ENCODE peak calls at places on chromosomes 7 and 10, in seven cellular contexts. B is neural progenitor cell, P is HL-60, L is right lobe of liver, X is lower leg skin, F is upper lobe of right lung, Q is RWPE1. A is an unnamed sample.

GRCh38 chr7:30176463-30177090 is 41.8 kb downstream of the MTURN start:
- DNase-seq in B (no peak), P (no peak), L (no peak), X (peak), F (no peak), Q (no peak), A (no peak)

GRCh38 chr7:112162161-112163020 is 43.8 kb downstream of the DOCK4 start:
- DNase-seq in B (peak), P (no peak), L (peak), X (no peak), F (peak), Q (peak), A (no peak)

GRCh38 chr10:81953420-81953819 is 78.4 kb downstream of the NRG3 start:
- DNase-seq in B (no peak), P (no peak), L (no peak), X (no peak), F (no peak), Q (no peak), A (no peak)

GRCh38 chr7:111364413-111364812 is 197.9 kb downstream of the IMMP2L start:
- DNase-seq in B (no peak), P (no peak), L (no peak), X (peak), F (no peak), Q (no peak), A (peak)

GRCh38 chr10:59907918-59908807 is 1.8 kb upstream of the CCDC6 start:
- DNase-seq in B (peak), P (peak), L (no peak), X (peak), F (no peak), Q (no peak), A (peak)

GRCh38 chr10:119238577-119238976 is 31.2 kb downstream of the GRK5 start:
- DNase-seq in B (no peak), P (no peak), L (no peak), X (no peak), F (no peak), Q (no peak), A (no peak)

GRCh38 chr7:27940341-27940740 is 200.4 kb downstream of the TAX1BP1 start:
- DNase-seq in B (no peak), P (no peak), L (no peak), X (no peak), F (no peak), Q (no peak), A (no peak)

GRCh38 chr7:134513169-134513752 is 14.1 kb upstream of the AKR1B10 start:
- DNase-seq in B (peak), P (no peak), L (no peak), X (peak), F (no peak), Q (peak), A (peak)

GRCh38 chr7:34759477-34760125 is 101.6 kb downstream of the NPSR1 start:
- DNase-seq in B (peak), P (no peak), L (no peak), X (no peak), F (no peak), Q (peak), A (peak)

GRCh38 chr10:75987610-75988009 is 556.2 kb downstream of the LRMDA start:
- DNase-seq in B (no peak), P (no peak), L (no peak), X (no peak), F (no peak), Q (no peak), A (peak)

GRCh38 chr10:6069101-6069931 is 7.1 kb upstream of the IL2RA start:
- DNase-seq in B (no peak), P (no peak), L (no peak), X (peak), F (no peak), Q (no peak), A (no peak)

GRCh38 chr10:42933454-42934340 is 143.2 kb upstream of the RET start:
- DNase-seq in B (peak), P (peak), L (no peak), X (peak), F (peak), Q (peak), A (no peak)

GRCh38 chr10:89235073-89235798 is 16.3 kb downstream of the LIPA start:
- DNase-seq in B (peak), P (no peak), L (peak), X (peak), F (peak), Q (no peak), A (no peak)

GRCh38 chr7:47693161-47693740 is 111.3 kb upstream of the TNS3 start:
- DNase-seq in B (no peak), P (no peak), L (no peak), X (no peak), F (no peak), Q (no peak), A (peak)

GRCh38 chr10:4354382-4354812 is 471.6 kb upstream of the AKR1E2 start:
- DNase-seq in B (no peak), P (no peak), L (no peak), X (no peak), F (no peak), Q (peak), A (peak)

GRCh38 chr10:22544325-22545068 is 169.9 kb downstream of the PIP4K2A start:
- DNase-seq in B (no peak), P (no peak), L (no peak), X (no peak), F (peak), Q (no peak), A (no peak)

GRCh38 chr10:3122486-3123205 is 49.9 kb downstream of the PITRM1 start:
- DNase-seq in B (no peak), P (no peak), L (no peak), X (no peak), F (no peak), Q (no peak), A (peak)

GRCh38 chr7:36188266-36188665 is 35.2 kb downstream of the EEPD1 start:
- DNase-seq in B (no peak), P (no peak), L (peak), X (peak), F (no peak), Q (no peak), A (no peak)

GRCh38 chr7:123681561-123681960 is 25.9 kb downstream of the LMOD2 start:
- DNase-seq in B (no peak), P (no peak), L (peak), X (no peak), F (no peak), Q (no peak), A (no peak)

GRCh38 chr7:120014920-120015465 is 258.0 kb upstream of the KCND2 start:
- DNase-seq in B (peak), P (no peak), L (no peak), X (no peak), F (no peak), Q (no peak), A (no peak)

GRCh38 chr7:100682228-100682741 is 8.7 kb downstream of the GNB2 start:
- DNase-seq in B (no peak), P (no peak), L (peak), X (peak), F (peak), Q (no peak), A (peak)

GRCh38 chr10:96664563-96664962 is 55.8 kb downstream of the PIK3AP1 start:
- DNase-seq in B (peak), P (no peak), L (no peak), X (no peak), F (no peak), Q (no peak), A (no peak)

GRCh38 chr7:3995187-3995586 is 686.9 kb upstream of the FOXK1 start:
- DNase-seq in B (peak), P (no peak), L (no peak), X (no peak), F (no peak), Q (peak), A (no peak)

GRCh38 chr7:2560175-2560695 is 1.5 kb downstream of the IQCE start:
- DNase-seq in B (no peak), P (no peak), L (no peak), X (no peak), F (peak), Q (peak), A (peak)

GRCh38 chr7:128135275-128136214 is 104.3 kb upstream of the LRRC4 start:
- DNase-seq in B (peak), P (no peak), L (no peak), X (no peak), F (peak), Q (peak), A (no peak)

GRCh38 chr7:151327659-151328058 is 14.0 kb upstream of the NUB1 start:
- DNase-seq in B (no peak), P (no peak), L (no peak), X (no peak), F (no peak), Q (no peak), A (peak)

GRCh38 chr10:86333813-86334514 is 32.6 kb downstream of the GRID1 start:
- DNase-seq in B (no peak), P (no peak), L (peak), X (no peak), F (no peak), Q (no peak), A (no peak)

GRCh38 chr10:18273039-18273438 is 132.8 kb downstream of the CACNB2 start:
- DNase-seq in B (no peak), P (no peak), L (no peak), X (no peak), F (no peak), Q (no peak), A (no peak)

GRCh38 chr7:50185188-50185587 is 92.1 kb upstream of the ZPBP start:
- DNase-seq in B (no peak), P (peak), L (no peak), X (no peak), F (no peak), Q (no peak), A (no peak)

GRCh38 chr7:74093671-74094223 is 10.1 kb downstream of the LIMK1 start:
- DNase-seq in B (no peak), P (no peak), L (peak), X (no peak), F (no peak), Q (no peak), A (no peak)

GRCh38 chr10:17199351-17199804 is 2.1 kb downstream of the TRDMT1 start:
- DNase-seq in B (peak), P (no peak), L (no peak), X (no peak), F (no peak), Q (no peak), A (peak)

GRCh38 chr10:17201165-17202013 is at the start of gene TRDMT1:
- DNase-seq in B (peak), P (peak), L (peak), X (peak), F (peak), Q (peak), A (peak)

GRCh38 chr10:17202506-17202905 is 1.0 kb upstream of the TRDMT1 start:
- DNase-seq in B (no peak), P (no peak), L (no peak), X (no peak), F (no peak), Q (no peak), A (no peak)

GRCh38 chr10:17200035-17200884 is 1.2 kb downstream of the TRDMT1 start:
- DNase-seq in B (no peak), P (no peak), L (no peak), X (no peak), F (no peak), Q (no peak), A (peak)

GRCh38 chr10:17200885-17201164 is 647 bp downstream of the TRDMT1 start:
- DNase-seq in B (no peak), P (no peak), L (no peak), X (no peak), F (no peak), Q (peak), A (peak)
- TF ChIP-seq CTCF in B (no peak), P (no peak), L (peak), X (no peak), F (no peak), Q (no peak), A (peak)

DNA sequence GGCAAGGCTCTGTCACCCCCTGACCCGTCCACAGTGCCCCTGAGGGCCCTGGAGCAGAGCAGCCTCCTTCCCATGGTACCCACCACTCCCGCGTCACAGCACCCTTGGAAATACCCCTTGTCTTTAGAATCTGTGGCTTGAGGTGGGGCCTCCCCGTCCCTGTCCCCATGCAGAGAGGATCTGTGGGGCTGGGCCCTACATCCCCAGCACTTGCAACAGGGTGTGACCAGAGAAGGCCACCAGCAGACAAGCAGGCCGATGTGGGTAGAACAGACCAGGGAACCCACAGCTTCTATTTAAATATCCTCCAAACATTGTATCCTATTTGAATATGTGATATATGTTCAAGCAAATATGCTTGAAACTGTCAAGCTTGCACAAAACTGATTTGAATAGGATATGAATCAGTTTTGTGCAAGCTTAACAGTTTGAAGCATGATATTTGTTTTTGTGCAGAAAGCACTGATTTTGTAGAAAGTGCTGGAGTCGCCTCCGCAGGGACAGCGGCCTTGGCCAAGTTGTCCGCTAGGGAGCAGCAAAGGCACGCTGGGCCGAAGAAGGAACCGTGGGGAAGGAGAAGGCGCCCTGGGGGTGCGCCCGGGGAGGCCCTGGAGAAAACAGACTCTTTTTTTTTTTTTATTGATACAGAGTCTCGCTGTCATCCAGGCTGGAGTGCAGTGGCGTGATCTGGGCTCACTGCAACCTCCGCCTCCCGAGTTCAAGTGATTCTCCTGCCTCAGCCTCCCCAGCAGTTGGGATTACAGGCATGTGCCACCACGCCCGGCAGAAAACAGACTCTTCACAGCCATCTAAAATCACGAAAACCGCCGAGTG is 2.2 kb downstream of the CFAP46 start:
- DNase-seq in B (peak), P (no peak), L (peak), X (no peak), F (peak), Q (peak), A (no peak)
- TF ChIP-seq CTCF in B (peak), P (peak), L (peak), X (no peak), F (peak), Q (peak), A (peak)

GRCh38 chr10:104641150-104642000 is at the start of gene SORCS3:
- DNase-seq in B (peak), P (no peak), L (no peak), X (no peak), F (no peak), Q (no peak), A (no peak)
- TF ChIP-seq CTCF in B (no peak), P (no peak), L (no peak), X (no peak), F (no peak), Q (no peak), A (no peak)

GRCh38 chr7:268991-269390 is 21.0 kb upstream of the FOXL3 start:
- DNase-seq in B (no peak), P (no peak), L (peak), X (no peak), F (no peak), Q (no peak), A (no peak)

GRCh38 chr7:265998-266850 is 23.7 kb upstream of the FOXL3 start:
- DNase-seq in B (no peak), P (no peak), L (peak), X (no peak), F (no peak), Q (no peak), A (no peak)

GRCh38 chr7:264541-265191 is 25.3 kb upstream of the FOXL3 start:
- DNase-seq in B (no peak), P (no peak), L (peak), X (no peak), F (no peak), Q (peak), A (no peak)

GRCh38 chr7:265192-265997 is 24.6 kb upstream of the FOXL3 start:
- DNase-seq in B (no peak), P (no peak), L (peak), X (no peak), F (no peak), Q (no peak), A (no peak)

GRCh38 chr7:266851-267840 is 22.8 kb upstream of the FOXL3 start:
- DNase-seq in B (peak), P (no peak), L (peak), X (no peak), F (no peak), Q (peak), A (no peak)
- TF ChIP-seq CTCF in B (peak), P (no peak), L (peak), X (no peak), F (peak), Q (peak), A (peak)

GRCh38 chr10:130196511-130197487 is 60.6 kb downstream of the GLRX3 start:
- DNase-seq in B (no peak), P (no peak), L (no peak), X (no peak), F (no peak), Q (no peak), A (no peak)
- TF ChIP-seq CTCF in B (no peak), P (no peak), L (no peak), X (no peak), F (no peak), Q (no peak), A (no peak)

GRCh38 chr7:156579566-156579965 is 61.0 kb upstream of the RNF32 start:
- DNase-seq in B (no peak), P (no peak), L (no peak), X (no peak), F (no peak), Q (no peak), A (no peak)

GRCh38 chr7:156580036-156580435 is 60.5 kb upstream of the RNF32 start:
- DNase-seq in B (no peak), P (no peak), L (no peak), X (no peak), F (no peak), Q (no peak), A (no peak)

GRCh38 chr7:156585025-156585648 is 55.4 kb upstream of the RNF32 start:
- DNase-seq in B (peak), P (no peak), L (no peak), X (no peak), F (no peak), Q (no peak), A (no peak)

GRCh38 chr7:156585926-156586325 is 54.6 kb upstream of the RNF32 start:
- DNase-seq in B (no peak), P (no peak), L (no peak), X (no peak), F (no peak), Q (no peak), A (no peak)

GRCh38 chr7:156582591-156583123 is 57.9 kb upstream of the RNF32 start:
- DNase-seq in B (no peak), P (no peak), L (no peak), X (no peak), F (no peak), Q (no peak), A (no peak)
- TF ChIP-seq CTCF in B (no peak), P (no peak), L (no peak), X (no peak), F (no peak), Q (no peak), A (no peak)

GRCh38 chr10:29471483-29471859 is 163.3 kb downstream of the SVIL start:
- DNase-seq in B (no peak), P (no peak), L (no peak), X (peak), F (no peak), Q (peak), A (peak)

GRCh38 chr10:29469481-29470354 is 165.1 kb downstream of the SVIL start:
- DNase-seq in B (no peak), P (no peak), L (no peak), X (peak), F (no peak), Q (no peak), A (no peak)

GRCh38 chr10:29470843-29471482 is 163.8 kb downstream of the SVIL start:
- DNase-seq in B (no peak), P (no peak), L (no peak), X (peak), F (no peak), Q (no peak), A (no peak)

GRCh38 chr10:29472268-29473086 is 162.3 kb downstream of the SVIL start:
- DNase-seq in B (no peak), P (no peak), L (no peak), X (peak), F (no peak), Q (no peak), A (no peak)

DNA sequence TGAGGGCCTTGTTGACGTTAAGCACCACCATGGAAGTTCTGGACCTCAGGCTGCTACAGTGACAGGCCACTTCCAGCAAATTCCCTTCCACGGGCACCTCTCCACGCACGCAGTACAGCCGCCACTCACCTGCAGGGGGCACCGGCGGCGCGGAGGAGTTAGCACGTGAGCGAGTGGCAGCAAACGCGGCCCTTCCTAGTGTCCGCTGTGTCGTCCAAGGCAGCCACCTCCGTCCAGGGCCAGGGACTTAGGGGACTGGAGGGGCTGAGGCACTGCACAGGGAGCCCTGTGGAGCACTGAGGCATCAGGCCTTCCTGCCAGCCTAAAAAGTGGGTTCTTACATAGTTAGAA is 164.4 kb downstream of the SVIL start:
- DNase-seq in B (peak), P (no peak), L (no peak), X (no peak), F (no peak), Q (no peak), A (no peak)
- TF ChIP-seq CTCF in B (peak), P (no peak), L (peak), X (no peak), F (peak), Q (no peak), A (peak)

GRCh38 chr7:97971120-97971989 is 18.6 kb downstream of the OCM2 start:
- DNase-seq in B (peak), P (peak), L (no peak), X (no peak), F (no peak), Q (peak), A (peak)
- TF ChIP-seq CTCF in B (no peak), P (no peak), L (no peak), X (no peak), F (no peak), Q (no peak), A (no peak)